ENCODE peak calls at places on chromosomes 16 and 17, in eight cellular contexts. A, Z, V, B, M, W, P and X are unnamed samples.
A peak's percentile ranks its signal among the peaks of the same experiment; 100 is the strongest.

GRCh38 chr17:3980381-3980975 is 16.2 kb upstream of the ATP2A3 start:
- DNase-seq in A (no peak), Z (no peak), V (no peak), B (no peak), M (no peak), W (no peak), P (no peak), X (no peak)

GRCh38 chr17:36877001-36877400 is 60.3 kb upstream of the LHX1 start:
- DNase-seq in A (no peak), Z (no peak), V (no peak), B (no peak), M (no peak), W (no peak), P (no peak), X (no peak)

GRCh38 chr17:6995500-6996255 is at the start of gene ALOX12:
- DNase-seq in A (no peak), Z (no peak), V (peak; percentile 38), B (no peak), M (no peak), W (no peak), P (no peak), X (peak; percentile 65)

GRCh38 chr16:8774208-8774607 is 23.2 kb downstream of the TMEM186 start:
- DNase-seq in A (no peak), Z (no peak), V (no peak), B (no peak), M (no peak), W (no peak), P (no peak), X (no peak)

GRCh38 chr16:50742521-50743150 is 750 bp downstream of the CYLD start:
- DNase-seq in A (peak; percentile 71), Z (no peak), V (peak; percentile 68), B (no peak), M (peak; percentile 69), W (peak; percentile 67), P (no peak), X (no peak)

GRCh38 chr16:64362193-64362592 is 759.7 kb downstream of the CDH11 start:
- DNase-seq in A (no peak), Z (no peak), V (peak; percentile 18), B (no peak), M (peak; percentile 51), W (no peak), P (no peak), X (peak; percentile 62)

GRCh38 chr16:84687715-84688114 is 12.1 kb upstream of the USP10 start:
- DNase-seq in A (peak; percentile 46), Z (no peak), V (peak; percentile 79), B (no peak), M (peak; percentile 95), W (peak; percentile 91), P (no peak), X (peak; percentile 91)

GRCh38 chr16:86733526-86734254 is 155.3 kb downstream of the FOXL1 start:
- DNase-seq in A (no peak), Z (no peak), V (no peak), B (no peak), M (no peak), W (no peak), P (no peak), X (no peak)

GRCh38 chr17:70447588-70447987 is 278.3 kb downstream of the KCNJ2 start:
- DNase-seq in A (no peak), Z (no peak), V (no peak), B (no peak), M (peak; percentile 8), W (no peak), P (no peak), X (no peak)

GRCh38 chr16:57371494-57372371 is 557 bp upstream of the CX3CL1 start:
- DNase-seq in A (no peak), Z (no peak), V (peak; percentile 9), B (no peak), M (no peak), W (no peak), P (no peak), X (no peak)

GRCh38 chr17:73342549-73343167 is 30.9 kb upstream of the CDC42EP4 start:
- DNase-seq in A (no peak), Z (no peak), V (peak; percentile 40), B (no peak), M (peak; percentile 79), W (peak; percentile 29), P (no peak), X (peak; percentile 49)

GRCh38 chr16:70789231-70789926 is 11.6 kb downstream of the VAC14 start:
- DNase-seq in A (no peak), Z (no peak), V (peak; percentile 60), B (no peak), M (peak; percentile 33), W (no peak), P (no peak), X (no peak)

GRCh38 chr16:90008708-90009145 is 10.5 kb downstream of the DBNDD1 start:
- DNase-seq in A (peak; percentile 82), Z (peak; percentile 46), V (no peak), B (no peak), M (no peak), W (peak; percentile 80), P (no peak), X (no peak)

GRCh38 chr16:88534731-88535141 is 35.5 kb upstream of the ZC3H18 start:
- DNase-seq in A (no peak), Z (peak; percentile 17), V (peak; percentile 76), B (no peak), M (peak; percentile 51), W (peak; percentile 79), P (no peak), X (no peak)

GRCh38 chr16:85759631-85760419 is 8.9 kb upstream of the C16orf74 start:
- DNase-seq in A (peak; percentile 64), Z (no peak), V (no peak), B (no peak), M (no peak), W (peak; percentile 69), P (no peak), X (no peak)

GRCh38 chr17:79960788-79961522 is 74.7 kb downstream of the TBC1D16 start:
- DNase-seq in A (no peak), Z (no peak), V (no peak), B (no peak), M (peak; percentile 66), W (no peak), P (no peak), X (no peak)

GRCh38 chr16:50950955-50951354 is 200.1 kb downstream of the SALL1 start:
- DNase-seq in A (no peak), Z (no peak), V (no peak), B (no peak), M (no peak), W (no peak), P (no peak), X (no peak)

GRCh38 chr17:21374455-21375161 is 1.5 kb upstream of the KCNJ12 start:
- DNase-seq in A (no peak), Z (no peak), V (no peak), B (no peak), M (peak; percentile 28), W (peak; percentile 17), P (no peak), X (no peak)

GRCh38 chr17:63665527-63666214 is 34.3 kb downstream of the LIMD2 start:
- DNase-seq in A (peak; percentile 48), Z (no peak), V (no peak), B (no peak), M (no peak), W (peak; percentile 59), P (no peak), X (no peak)

GRCh38 chr17:65055280-65055707 is 1.2 kb downstream of the GNA13 start:
- DNase-seq in A (no peak), Z (no peak), V (no peak), B (no peak), M (no peak), W (no peak), P (no peak), X (no peak)

GRCh38 chr16:15605869-15606520 is 37.0 kb downstream of the MARF1 start:
- DNase-seq in A (no peak), Z (no peak), V (no peak), B (no peak), M (no peak), W (no peak), P (no peak), X (no peak)

GRCh38 chr17:4482338-4483011 is 16.2 kb upstream of the SPNS2 start:
- DNase-seq in A (no peak), Z (no peak), V (no peak), B (no peak), M (no peak), W (no peak), P (no peak), X (no peak)

GRCh38 chr17:66431080-66431795 is 128.8 kb downstream of the PRKCA start:
- DNase-seq in A (no peak), Z (no peak), V (no peak), B (no peak), M (peak; percentile 61), W (no peak), P (no peak), X (no peak)

GRCh38 chr17:4160294-4160859 is 17.4 kb downstream of the CYB5D2 start:
- DNase-seq in A (no peak), Z (no peak), V (no peak), B (no peak), M (peak; percentile 25), W (no peak), P (no peak), X (peak; percentile 6)

GRCh38 chr17:10754109-10754508 is 24.3 kb upstream of the TMEM220 start:
- DNase-seq in A (no peak), Z (no peak), V (peak; percentile 47), B (no peak), M (peak; percentile 45), W (peak; percentile 55), P (no peak), X (peak; percentile 6)

GRCh38 chr16:71198408-71198807 is 32.1 kb downstream of the HYDIN start:
- DNase-seq in A (no peak), Z (no peak), V (no peak), B (no peak), M (no peak), W (no peak), P (no peak), X (no peak)

GRCh38 chr17:64202683-64203430 is 60.2 kb downstream of the TEX2 start:
- DNase-seq in A (no peak), Z (no peak), V (peak; percentile 79), B (no peak), M (peak; percentile 95), W (no peak), P (no peak), X (peak; percentile 79)

GRCh38 chr17:57670769-57671545 is 74.1 kb downstream of the CCDC182 start:
- DNase-seq in A (no peak), Z (no peak), V (no peak), B (no peak), M (peak; percentile 24), W (no peak), P (no peak), X (no peak)

GRCh38 chr17:17350491-17351355 is 47.5 kb downstream of the NT5M start:
- DNase-seq in A (no peak), Z (no peak), V (peak; percentile 84), B (no peak), M (peak; percentile 72), W (no peak), P (no peak), X (peak; percentile 30)

GRCh38 chr16:83898463-83899271 is at the start of gene MLYCD:
- DNase-seq in A (peak; percentile 76), Z (peak; percentile 59), V (peak; percentile 98), B (peak; percentile 15), M (peak; percentile 80), W (peak; percentile 82), P (peak; percentile 59), X (peak; percentile 21)

GRCh38 chr16:78437352-78437968 is 338.0 kb downstream of the WWOX start:
- DNase-seq in A (no peak), Z (no peak), V (peak; percentile 27), B (no peak), M (peak; percentile 15), W (peak; percentile 17), P (no peak), X (no peak)

GRCh38 chr16:1771072-1771863 is at the start of gene NME3:
- DNase-seq in A (peak; percentile 65), Z (peak; percentile 63), V (peak; percentile 92), B (no peak), M (peak; percentile 72), W (peak; percentile 80), P (no peak), X (peak; percentile 22)

GRCh38 chr17:16243385-16243784 is 26.4 kb downstream of the PIGL start:
- DNase-seq in A (no peak), Z (no peak), V (no peak), B (no peak), M (no peak), W (no peak), P (no peak), X (no peak)

GRCh38 chr16:72939247-72939646 is 108.7 kb downstream of the ZFHX3 start:
- DNase-seq in A (no peak), Z (no peak), V (peak; percentile 76), B (no peak), M (no peak), W (no peak), P (no peak), X (peak; percentile 19)